ENCODE peak calls at places on chromosome 2, in eight cellular contexts. J, Q, B, U, M, Z, D and F are unnamed samples.

GRCh38 chr2:110863726-110864125 is 131.4 kb downstream of the ACOXL start:
- DNase-seq in U (no peak), Z (no peak), M (no peak), Q (no peak), B (no peak), J (no peak), D (no peak), F (no peak)

GRCh38 chr2:38626326-38627031 is 23.8 kb upstream of the HNRNPLL start:
- DNase-seq in M (no peak), J (no peak), Q (no peak), B (no peak), D (no peak), U (peak), Z (no peak), F (no peak)

GRCh38 chr2:124027182-124027581 is 2.1 kb downstream of the CNTNAP5 start:
- DNase-seq in B (no peak), Q (no peak), M (peak), D (no peak), Z (peak), J (no peak), U (no peak), F (no peak)

GRCh38 chr2:98872526-98872925 is 63.5 kb downstream of the CRACDL start:
- DNase-seq in U (no peak), Z (no peak), B (no peak), Q (no peak), D (no peak), M (no peak), J (no peak), F (no peak)

GRCh38 chr2:188170356-188170755 is 121.3 kb upstream of the GULP1 start:
- DNase-seq in M (no peak), D (no peak), B (no peak), Z (no peak), J (no peak), Q (no peak), U (no peak), F (no peak)

GRCh38 chr2:173625315-173625714 is 270.6 kb downstream of the CDCA7 start:
- DNase-seq in J (no peak), Z (no peak), U (no peak), M (no peak), D (no peak), Q (no peak), B (no peak), F (no peak)

GRCh38 chr2:147297820-147298219 is 547.0 kb upstream of the ACVR2A start:
- DNase-seq in Q (no peak), Z (no peak), D (no peak), U (no peak), M (no peak), B (no peak), J (no peak), F (no peak)

GRCh38 chr2:190159453-190159852 is 96.9 kb upstream of the MSTN start:
- DNase-seq in B (no peak), J (no peak), Z (peak), M (no peak), Q (no peak), D (no peak), U (no peak), F (no peak)

GRCh38 chr2:40201425-40201824 is 250.5 kb downstream of the SLC8A1 start:
- DNase-seq in U (no peak), D (no peak), Q (no peak), J (no peak), Z (peak), M (no peak), B (no peak), F (no peak)

GRCh38 chr2:64721326-64721633 is 67.6 kb upstream of the SERTAD2 start:
- DNase-seq in Z (no peak), U (no peak), M (no peak), J (no peak), D (no peak), Q (no peak), B (no peak), F (no peak)

GRCh38 chr2:101751875-101752619 is 54.5 kb downstream of the MAP4K4 start:
- DNase-seq in U (peak), B (no peak), Q (no peak), J (no peak), Z (no peak), M (no peak), D (no peak), F (no peak)

GRCh38 chr2:190659553-190659952 is 10.7 kb downstream of the NAB1 start:
- DNase-seq in J (no peak), Q (no peak), B (no peak), U (no peak), M (no peak), D (no peak), Z (no peak), F (no peak)

GRCh38 chr2:164697688-164698290 is 76.5 kb upstream of the GRB14 start:
- DNase-seq in Q (no peak), M (no peak), D (no peak), U (no peak), Z (no peak), J (no peak), B (no peak), F (no peak)

GRCh38 chr2:88832992-88833389 is 141.5 kb downstream of the RPIA start:
- DNase-seq in Z (no peak), U (no peak), B (no peak), M (no peak), Q (no peak), J (no peak), D (no peak), F (no peak)

GRCh38 chr2:74735544-74735943 is 81.5 kb downstream of the SEMA4F start:
- DNase-seq in M (no peak), D (no peak), B (no peak), Z (no peak), Q (no peak), J (no peak), U (no peak), F (no peak)
- TF ChIP-seq CTCF in M (no peak), D (no peak), B (no peak), Z (no peak), Q (no peak), J (no peak), U (no peak), F (no peak)

GRCh38 chr2:10550206-10551001 is 102.3 kb upstream of the ODC1 start:
- DNase-seq in D (no peak), U (no peak), B (no peak), Q (no peak), J (no peak), Z (no peak), M (no peak), F (no peak)

GRCh38 chr2:10548626-10549025 is 100.5 kb upstream of the ODC1 start:
- DNase-seq in U (no peak), M (peak), Z (peak), D (no peak), B (no peak), Q (no peak), J (no peak), F (no peak)

GRCh38 chr2:10549621-10550020 is 101.5 kb upstream of the ODC1 start:
- DNase-seq in M (no peak), B (no peak), Z (no peak), D (no peak), J (no peak), Q (no peak), U (no peak), F (no peak)

GRCh38 chr2:10547663-10548384 is 99.7 kb upstream of the ODC1 start:
- DNase-seq in J (no peak), B (no peak), Q (no peak), M (no peak), D (no peak), U (no peak), Z (no peak), F (no peak)

DNA sequence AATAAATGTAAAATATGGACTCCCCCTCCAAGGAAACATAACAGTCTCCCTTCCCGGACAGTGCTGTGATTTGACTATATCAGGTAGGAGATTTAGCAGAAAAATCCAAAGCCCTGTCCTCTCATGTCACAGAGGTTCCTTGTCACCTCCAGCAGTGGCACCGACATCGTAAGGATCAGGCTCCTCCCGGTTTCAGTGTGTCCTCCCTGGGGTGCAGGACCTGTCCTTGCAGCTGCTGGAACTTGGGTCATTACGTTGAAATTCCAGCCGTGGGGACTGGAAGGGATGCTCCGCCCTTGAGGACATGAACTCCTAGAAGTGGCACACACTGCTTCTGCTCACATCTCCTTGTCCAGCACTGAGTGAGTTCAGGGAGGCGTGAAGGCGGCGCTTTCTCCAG is 101.1 kb upstream of the ODC1 start:
- DNase-seq in Z (no peak), D (no peak), Q (no peak), J (no peak), B (no peak), U (no peak), M (no peak), F (no peak)
- TF ChIP-seq CTCF in Z (no peak), D (no peak), Q (no peak), J (no peak), B (no peak), U (no peak), M (no peak), F (no peak)

DNA sequence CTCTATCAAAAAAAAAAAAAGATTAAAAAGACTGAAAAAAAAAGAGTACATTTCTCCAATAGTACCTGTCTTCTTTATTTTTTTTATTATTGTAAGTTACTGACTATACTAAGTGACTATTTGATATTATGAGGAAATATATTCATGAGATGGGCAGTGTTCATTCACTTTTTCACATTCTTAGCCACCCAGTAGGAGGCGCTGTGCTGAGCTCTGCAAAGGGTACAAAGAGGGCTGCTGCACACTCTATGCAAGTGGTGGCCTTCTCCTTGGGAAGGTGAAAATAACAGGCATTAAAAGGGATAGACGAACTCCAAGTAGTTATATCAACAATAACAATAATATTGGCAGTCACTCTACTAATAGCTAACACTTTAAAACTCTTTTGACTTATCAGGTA is 1034.9 kb upstream of the FANCL start:
- DNase-seq in M (peak), J (no peak), B (no peak), D (no peak), U (no peak), Q (no peak), Z (no peak), F (no peak)
- TF ChIP-seq CTCF in M (peak), J (no peak), B (no peak), D (no peak), U (no peak), Q (peak), Z (peak), F (no peak)

DNA sequence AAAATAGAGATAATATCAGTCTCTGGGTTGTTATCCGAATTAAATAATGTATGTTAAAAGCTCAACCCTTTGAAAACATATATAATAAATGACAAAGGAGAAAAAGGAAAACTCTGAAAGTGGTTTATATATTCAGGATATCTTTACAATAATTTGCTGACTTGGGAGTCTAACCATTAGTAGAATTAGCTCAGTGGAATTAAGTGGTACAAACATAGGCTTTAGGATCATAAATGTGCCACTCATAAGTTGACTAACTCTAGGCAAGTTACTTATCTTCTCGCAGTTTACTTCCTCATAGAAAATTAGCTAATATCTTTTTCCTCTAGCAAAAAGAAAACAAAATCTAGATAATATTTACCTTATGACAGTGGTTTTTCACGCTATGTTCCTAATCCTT is 44.6 kb downstream of the HEATR5B start:
- DNase-seq in M (no peak), Z (no peak), Q (no peak), B (no peak), U (no peak), J (no peak), D (no peak), F (no peak)
- TF ChIP-seq CTCF in M (no peak), Z (no peak), Q (no peak), B (no peak), U (no peak), J (no peak), D (no peak), F (no peak)

GRCh38 chr2:59449264-59449663 is 1104.2 kb downstream of the BCL11A start:
- DNase-seq in Z (no peak), Q (no peak), B (no peak), D (no peak), J (no peak), M (no peak), U (peak), F (no peak)
- TF ChIP-seq CTCF in Z (no peak), Q (no peak), B (no peak), D (no peak), J (no peak), M (no peak), U (peak), F (no peak)

GRCh38 chr2:14082640-14083039 is 549.9 kb upstream of the LRATD1 start:
- DNase-seq in M (no peak), D (no peak), B (no peak), Z (no peak), U (no peak), J (no peak), Q (no peak), F (no peak)
- TF ChIP-seq CTCF in M (no peak), D (no peak), B (no peak), Z (no peak), U (no peak), J (no peak), Q (no peak), F (no peak)

GRCh38 chr2:201643216-201643651 is at the start of gene TMEM237:
- DNase-seq in Q (no peak), Z (peak), U (peak), D (peak), M (peak), J (no peak), B (no peak), F (peak)
- TF ChIP-seq CTCF in Q (no peak), Z (no peak), U (no peak), D (no peak), M (no peak), J (no peak), B (no peak), F (no peak)

DNA sequence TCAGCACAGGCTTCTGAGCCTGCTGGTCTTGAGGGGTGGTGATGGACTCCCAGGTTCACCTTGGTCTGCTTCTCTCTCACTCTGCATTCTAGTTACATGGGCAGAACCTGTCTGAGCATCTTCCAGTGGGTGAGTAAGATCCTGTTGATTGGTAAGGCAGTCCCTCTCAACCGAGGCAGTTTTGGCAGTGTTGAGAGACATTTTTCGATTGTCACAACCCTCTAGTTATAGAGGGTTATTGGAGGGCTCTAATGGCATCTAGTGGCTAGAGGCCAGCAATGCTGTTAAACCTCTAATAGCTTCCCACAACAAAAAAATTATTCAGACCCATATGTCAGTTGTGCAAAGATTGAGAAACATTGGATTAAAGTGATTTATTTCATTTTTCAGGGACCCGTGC is 9.3 kb upstream of the MGAT5 start:
- DNase-seq in M (no peak), D (no peak), B (no peak), J (no peak), Z (no peak), Q (no peak), U (no peak), F (no peak)
- TF ChIP-seq CTCF in M (no peak), D (no peak), B (no peak), J (no peak), Z (no peak), Q (no peak), U (no peak), F (no peak)

DNA sequence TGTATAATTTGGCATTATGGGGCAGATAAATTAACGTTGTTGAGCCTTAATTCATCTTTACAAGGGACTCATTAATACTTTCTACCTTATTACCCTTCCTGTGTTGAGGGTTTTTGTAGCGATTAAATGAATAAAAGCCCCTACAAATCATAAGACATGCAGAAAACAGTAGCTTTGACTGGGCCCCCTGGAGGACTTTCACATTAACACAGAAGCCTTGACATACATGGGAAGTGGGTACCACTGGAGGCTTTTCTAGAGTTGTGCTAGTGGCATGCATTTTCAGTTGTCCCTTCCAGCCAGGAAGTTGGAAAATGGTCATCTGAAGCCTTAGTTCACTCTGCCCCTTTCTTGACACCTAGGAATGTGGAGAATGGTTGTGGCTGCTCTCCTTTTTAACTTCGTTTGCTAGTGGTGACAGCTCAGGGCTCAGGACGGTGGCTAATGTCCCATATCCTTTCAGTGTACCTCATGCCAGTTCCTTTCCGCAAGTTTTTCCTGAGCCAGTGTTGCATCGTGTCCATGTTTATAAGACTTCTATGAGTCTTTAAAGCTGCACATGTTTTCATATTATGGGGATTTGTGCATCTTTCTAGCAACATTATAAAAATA is 30.3 kb downstream of the MTA3 start:
- DNase-seq in D (no peak), B (no peak), Z (no peak), J (no peak), U (no peak), Q (no peak), M (no peak), F (no peak)
- TF ChIP-seq CTCF in D (no peak), B (no peak), Z (no peak), J (no peak), U (no peak), Q (no peak), M (no peak), F (no peak)